ENCODE peak calls at places on chromosomes 13 and 19, in seven cellular contexts. M, L, E, R, U, C and O are unnamed samples.

GRCh38 chr19:18270304-18270703 is 3.9 kb downstream of the IQCN start:
- DNase-seq in M (no peak), E (no peak), C (no peak), R (no peak), U (no peak), L (no peak), O (no peak)

GRCh38 chr13:53672005-53672404 is 643.4 kb downstream of the OLFM4 start:
- DNase-seq in M (no peak), C (no peak), L (no peak), R (no peak), E (no peak), U (no peak), O (no peak)

GRCh38 chr19:19613456-19613855 is 5.0 kb downstream of the PBX4 start:
- DNase-seq in M (no peak), R (no peak), L (no peak), E (no peak), C (no peak), U (no peak), O (no peak)

GRCh38 chr13:112065521-112065866 is 1.5 kb upstream of the SOX1 start:
- DNase-seq in L (no peak), E (no peak), M (no peak), U (no peak), C (no peak), R (no peak), O (no peak)

GRCh38 chr19:36497001-36497400 is 7.6 kb upstream of the ZNF566 start:
- DNase-seq in M (no peak), U (no peak), L (no peak), C (no peak), R (no peak), E (no peak), O (no peak)

GRCh38 chr19:21483589-21484170 is 21.7 kb upstream of the ZNF429 start:
- DNase-seq in E (no peak), R (no peak), M (peak; percentile 55), C (peak; percentile 66), L (no peak), U (no peak), O (no peak)

GRCh38 chr13:45402641-45403040 is 15.5 kb downstream of the SLC25A30 start:
- DNase-seq in M (no peak), C (no peak), R (no peak), U (no peak), E (no peak), L (no peak), O (no peak)

GRCh38 chr13:29454931-29455481 is 140.5 kb downstream of the SLC7A1 start:
- DNase-seq in C (no peak), E (no peak), R (no peak), L (no peak), M (no peak), U (no peak), O (no peak)

GRCh38 chr13:42906257-42906656 is 85.8 kb downstream of the EPSTI1 start:
- DNase-seq in M (no peak), R (no peak), C (no peak), L (no peak), E (no peak), U (no peak), O (no peak)

GRCh38 chr13:23506821-23507210 is 63.4 kb upstream of the TNFRSF19 start:
- DNase-seq in U (no peak), E (no peak), L (no peak), R (no peak), C (no peak), M (no peak), O (no peak)